ENCODE peak calls at places on chromosome 21, in seven cellular contexts. L is SK-N-SH, S is H1, X is K562, C is GM12892, K is GM12878, U is HepG2. F is an unnamed sample.

GRCh38 chr21:33063907-33064622 is 5.9 kb upstream of the OLIG1 start:
- DNase-seq in L (no peak), S (peak), X (no peak), C (no peak), K (no peak), U (no peak), F (no peak)

GRCh38 chr21:35051287-35051818 is 2.3 kb upstream of the RUNX1 start:
- DNase-seq in L (no peak), S (peak), X (peak), C (peak), K (no peak), U (peak), F (peak)

GRCh38 chr21:41168391-41169257 is 664 bp downstream of the BACE2 start:
- DNase-seq in L (peak), S (peak), X (no peak), C (no peak), K (no peak), U (no peak), F (peak)

GRCh38 chr21:43303240-43304178 is 123.4 kb downstream of the SIK1 start:
- DNase-seq in L (no peak), S (no peak), X (no peak), C (no peak), K (no peak), U (no peak), F (no peak)

GRCh38 chr21:35658242-35658641 is 402.1 kb downstream of the SETD4 start:
- DNase-seq in L (no peak), S (no peak), X (no peak), C (no peak), K (no peak), U (no peak), F (no peak)

GRCh38 chr21:33712022-33712803 is 69.9 kb downstream of the ITSN1 start:
- DNase-seq in L (no peak), S (no peak), X (no peak), C (no peak), K (no peak), U (no peak), F (no peak)

GRCh38 chr21:33229776-33230517 is at the start of gene IFNAR2:
- DNase-seq in L (peak), S (peak), X (peak), C (peak), K (no peak), U (peak), F (peak)

GRCh38 chr21:42302292-42302650 is 12.9 kb downstream of the TFF3 start:
- DNase-seq in L (peak), S (no peak), X (no peak), C (no peak), K (no peak), U (no peak), F (no peak)

GRCh38 chr21:19807231-19807630 is 1191.0 kb upstream of the NCAM2 start:
- DNase-seq in L (no peak), S (no peak), X (no peak), C (no peak), K (no peak), U (no peak), F (no peak)

GRCh38 chr21:31145271-31145801 is 107.1 kb upstream of the KRTAP19-8 start:
- DNase-seq in L (no peak), S (no peak), X (no peak), C (no peak), K (no peak), U (no peak), F (no peak)

GRCh38 chr21:33657124-33657842 is 15.0 kb downstream of the ITSN1 start:
- DNase-seq in L (no peak), S (no peak), X (peak), C (no peak), K (no peak), U (no peak), F (no peak)

GRCh38 chr21:23968722-23969647 is 1638.3 kb downstream of the MRPL39 start:
- DNase-seq in L (peak), S (peak), X (peak), C (no peak), K (peak), U (no peak), F (peak)

GRCh38 chr21:29302340-29302991 is 3.7 kb downstream of the BACH1 start:
- DNase-seq in L (no peak), S (no peak), X (no peak), C (no peak), K (no peak), U (no peak), F (no peak)

GRCh38 chr21:28776251-28776650 is 216.4 kb downstream of the LTN1 start:
- DNase-seq in L (no peak), S (no peak), X (no peak), C (no peak), K (no peak), U (no peak), F (no peak)

GRCh38 chr21:31290765-31291164 is 53.3 kb downstream of the TIAM1 start:
- DNase-seq in L (no peak), S (no peak), X (no peak), C (no peak), K (no peak), U (no peak), F (no peak)

GRCh38 chr21:16709866-16710550 is 802.8 kb upstream of the CXADR start:
- DNase-seq in L (no peak), S (no peak), X (no peak), C (no peak), K (no peak), U (peak), F (no peak)

GRCh38 chr21:34846601-34847112 is 177.9 kb downstream of the CLIC6 start:
- DNase-seq in L (no peak), S (no peak), X (no peak), C (no peak), K (no peak), U (no peak), F (no peak)

GRCh38 chr21:31580866-31581276 is 78.6 kb upstream of the SOD1 start:
- DNase-seq in L (peak), S (peak), X (peak), C (no peak), K (peak), U (peak), F (peak)

GRCh38 chr21:21057349-21058062 is 59.3 kb downstream of the NCAM2 start:
- DNase-seq in L (no peak), S (no peak), X (no peak), C (no peak), K (no peak), U (no peak), F (no peak)

GRCh38 chr21:35602811-35603210 is 457.5 kb downstream of the SETD4 start:
- DNase-seq in L (no peak), S (no peak), X (no peak), C (no peak), K (no peak), U (no peak), F (no peak)

GRCh38 chr21:34834852-34835501 is 166.2 kb downstream of the CLIC6 start:
- DNase-seq in L (no peak), S (no peak), X (no peak), C (no peak), K (no peak), U (no peak), F (no peak)

GRCh38 chr21:29124645-29125044 is 5.8 kb upstream of the MAP3K7CL start:
- DNase-seq in L (no peak), S (no peak), X (no peak), C (no peak), K (no peak), U (no peak), F (no peak)

GRCh38 chr21:36551731-36552457 is 72.0 kb upstream of the CLDN14 start:
- DNase-seq in L (no peak), S (peak), X (no peak), C (no peak), K (no peak), U (no peak), F (no peak)

GRCh38 chr21:31258073-31258472 is 86.0 kb downstream of the TIAM1 start:
- DNase-seq in L (no peak), S (no peak), X (no peak), C (no peak), K (no peak), U (no peak), F (no peak)

GRCh38 chr21:34845521-34846213 is 176.9 kb downstream of the CLIC6 start:
- DNase-seq in L (no peak), S (no peak), X (no peak), C (peak), K (peak), U (no peak), F (peak)

GRCh38 chr21:33355355-33355754 is 30.6 kb downstream of the IFNAR1 start:
- DNase-seq in L (no peak), S (no peak), X (no peak), C (no peak), K (no peak), U (no peak), F (no peak)

GRCh38 chr21:30839304-30839703 is 9.7 kb upstream of the KRTAP7-1 start:
- DNase-seq in L (peak), S (peak), X (peak), C (no peak), K (no peak), U (peak), F (no peak)

GRCh38 chr21:20187028-20187427 is 811.2 kb upstream of the NCAM2 start:
- DNase-seq in L (no peak), S (no peak), X (no peak), C (no peak), K (no peak), U (no peak), F (no peak)

GRCh38 chr21:33559813-33560212 is 17.0 kb downstream of the SON start:
- DNase-seq in L (no peak), S (no peak), X (no peak), C (no peak), K (no peak), U (no peak), F (no peak)

GRCh38 chr21:16058896-16059295 is 329.1 kb downstream of the USP25 start:
- DNase-seq in L (no peak), S (no peak), X (no peak), C (no peak), K (no peak), U (no peak), F (no peak)

GRCh38 chr21:15367061-15367626 is 302.3 kb upstream of the NRIP1 start:
- DNase-seq in L (no peak), S (no peak), X (no peak), C (no peak), K (no peak), U (no peak), F (no peak)

GRCh38 chr21:29892379-29892778 is 47.4 kb downstream of the GRIK1 start:
- DNase-seq in L (no peak), S (no peak), X (no peak), C (no peak), K (no peak), U (no peak), F (no peak)

GRCh38 chr21:41987310-41987709 is 22.9 kb downstream of the ZBTB21 start:
- DNase-seq in L (no peak), S (no peak), X (no peak), C (no peak), K (no peak), U (no peak), F (no peak)

GRCh38 chr21:40952551-40953330 is 105.8 kb upstream of the DSCAM start:
- DNase-seq in L (no peak), S (no peak), X (no peak), C (no peak), K (no peak), U (no peak), F (no peak)

GRCh38 chr21:39593522-39593921 is 19.2 kb upstream of the B3GALT5 start:
- DNase-seq in L (no peak), S (no peak), X (no peak), C (no peak), K (no peak), U (no peak), F (no peak)

GRCh38 chr21:25664462-25665070 is 25.5 kb downstream of the JAM2 start:
- DNase-seq in L (no peak), S (no peak), X (no peak), C (no peak), K (no peak), U (no peak), F (no peak)
- TF ChIP-seq TAF1 in L (no peak), S (no peak), X (no peak), C (no peak), K (no peak), U (no peak), F (no peak)

GRCh38 chr21:38139380-38140168 is 117.2 kb upstream of the KCNJ15 start:
- DNase-seq in L (no peak), S (no peak), X (no peak), C (no peak), K (no peak), U (peak), F (no peak)

GRCh38 chr21:38140192-38140905 is 116.4 kb upstream of the KCNJ15 start:
- DNase-seq in L (peak), S (no peak), X (no peak), C (no peak), K (no peak), U (no peak), F (no peak)

GRCh38 chr21:38134084-38134873 is 122.5 kb upstream of the KCNJ15 start:
- DNase-seq in L (no peak), S (no peak), X (no peak), C (no peak), K (no peak), U (no peak), F (no peak)

GRCh38 chr21:38136201-38136600 is 120.6 kb upstream of the KCNJ15 start:
- DNase-seq in L (no peak), S (no peak), X (no peak), C (no peak), K (no peak), U (no peak), F (no peak)
- TF ChIP-seq TAF1 in L (no peak), S (no peak), X (no peak), C (no peak), K (no peak), U (no peak), F (no peak)

DNA sequence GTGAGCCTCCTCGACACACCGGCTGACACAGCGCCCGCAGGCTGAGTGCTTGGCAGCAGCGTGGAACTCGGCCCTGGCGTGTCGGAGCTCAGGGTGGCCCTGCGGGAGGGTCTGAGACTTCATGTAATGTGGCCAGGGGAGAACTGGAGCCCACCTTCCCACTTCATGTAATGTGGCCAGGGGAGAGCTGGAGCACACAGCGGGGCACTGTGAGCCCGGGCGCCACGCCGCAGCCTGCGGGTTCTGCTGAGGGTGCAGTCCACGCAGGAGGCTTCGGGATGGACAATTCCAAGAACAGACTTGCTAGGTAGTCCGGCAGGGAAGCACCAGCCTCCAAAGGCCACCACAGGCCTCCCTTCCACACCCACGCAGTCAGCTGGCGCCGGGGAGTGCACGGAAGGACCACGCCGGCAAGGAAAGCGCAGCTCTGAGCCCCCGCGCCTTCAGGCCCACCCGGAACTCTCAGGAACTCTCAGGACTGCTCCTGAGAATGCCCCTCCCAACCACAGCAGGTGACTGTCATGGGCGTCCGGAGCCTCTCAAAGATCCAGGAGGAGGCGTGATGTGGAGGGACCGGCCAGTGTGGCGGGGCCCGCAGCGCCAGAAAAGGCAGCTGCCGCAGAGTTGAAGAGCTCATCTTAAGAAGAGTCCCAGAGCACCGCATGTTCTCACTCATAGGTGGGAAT is 19.3 kb upstream of the ADARB1 start:
- DNase-seq in L (no peak), S (no peak), X (no peak), C (no peak), K (no peak), U (no peak), F (no peak)
- TF ChIP-seq TAF1 in L (no peak), S (no peak), X (no peak), C (no peak), K (no peak), U (no peak), F (no peak)

GRCh38 chr21:17988038-17988437 is 168.9 kb upstream of the C21orf91 start:
- DNase-seq in L (no peak), S (no peak), X (no peak), C (no peak), K (no peak), U (no peak), F (no peak)
- TF ChIP-seq TAF1 in L (no peak), S (no peak), X (no peak), C (no peak), K (no peak), U (no peak), F (no peak)

DNA sequence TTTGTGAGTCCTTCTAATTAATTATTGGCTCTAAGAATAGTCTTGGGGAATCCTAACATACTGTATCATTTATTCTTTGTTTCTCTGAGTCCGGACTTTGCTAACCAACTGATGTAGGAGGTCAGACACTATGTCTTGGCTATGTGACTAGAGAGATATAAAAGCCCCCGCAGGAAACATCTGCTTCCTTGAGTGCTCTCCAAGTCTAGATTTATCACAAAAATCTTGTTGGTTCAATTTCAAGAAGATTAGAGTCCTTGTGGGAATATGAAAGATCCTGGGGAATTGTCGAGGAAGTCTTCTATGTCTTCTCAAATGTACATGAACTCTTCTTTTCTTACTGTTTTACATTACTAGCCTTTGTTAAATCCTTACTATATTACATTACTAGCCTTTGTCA is 1712.5 kb downstream of the NCAM2 start:
- DNase-seq in L (no peak), S (no peak), X (no peak), C (no peak), K (no peak), U (no peak), F (no peak)
- TF ChIP-seq TAF1 in L (no peak), S (no peak), X (no peak), C (no peak), K (no peak), U (no peak), F (no peak)